ENCODE peak calls at places on chromosomes 16 and 17, in seven cellular contexts. F is mammary epithelial cell, Y is OCI-LY7, R is PC-9, G is thyroid gland, E is K562, D is ascending aorta. J is an unnamed sample.
A peak's percentile ranks its signal among the peaks of the same experiment; 100 is the strongest.

GRCh38 chr17:13671341-13671740 is 69.6 kb upstream of the HS3ST3A1 start:
- DNase-seq in R (no peak), E (no peak), D (no peak), F (no peak), G (no peak), Y (no peak), J (no peak)

GRCh38 chr17:56890906-56891674 is 22.8 kb downstream of the TRIM25 start:
- DNase-seq in Y (no peak), G (no peak), E (no peak), F (no peak), R (no peak), D (no peak), J (no peak)

GRCh38 chr16:50718761-50719400 is 23.0 kb upstream of the CYLD start:
- DNase-seq in R (no peak), D (no peak), E (no peak), G (no peak), Y (no peak), F (peak; percentile 52), J (no peak)

GRCh38 chr17:59373879-59374495 is 42.5 kb downstream of the YPEL2 start:
- DNase-seq in R (no peak), G (no peak), Y (no peak), F (peak; percentile 32), D (peak; percentile 79), E (no peak), J (no peak)

GRCh38 chr16:22336581-22336980 is 37.8 kb downstream of the CDR2 start:
- DNase-seq in G (no peak), D (no peak), E (no peak), R (no peak), F (no peak), Y (no peak), J (no peak)

GRCh38 chr17:17666111-17666714 is 15.0 kb upstream of the RAI1 start:
- DNase-seq in E (no peak), D (no peak), R (peak; percentile 78), F (peak; percentile 82), Y (peak; percentile 63), G (no peak), J (no peak)

GRCh38 chr17:31517524-31517923 is 126.0 kb downstream of the RAB11FIP4 start:
- DNase-seq in E (peak; percentile 58), R (no peak), Y (no peak), D (no peak), G (no peak), F (no peak), J (peak; percentile 74)

GRCh38 chr16:69049146-69049545 is 56.3 kb upstream of the HAS3 start:
- DNase-seq in R (no peak), G (no peak), D (no peak), Y (no peak), F (peak; percentile 21), E (no peak), J (no peak)

GRCh38 chr17:7987112-7987893 is 15.1 kb upstream of the GUCY2D start:
- DNase-seq in F (no peak), R (no peak), E (no peak), Y (no peak), D (no peak), G (no peak), J (no peak)

GRCh38 chr16:14036869-14037268 is 34.2 kb upstream of the MRTFB start:
- DNase-seq in F (no peak), D (no peak), R (no peak), Y (no peak), E (no peak), G (no peak), J (no peak)

GRCh38 chr17:11997972-11998233 is 628 bp upstream of the ZNF18 start:
- DNase-seq in R (no peak), D (no peak), Y (no peak), F (no peak), G (no peak), E (no peak), J (no peak)

GRCh38 chr16:72291531-72291981 is 119.6 kb upstream of the PMFBP1 start:
- DNase-seq in E (no peak), Y (no peak), R (peak; percentile 72), G (no peak), F (peak; percentile 92), D (no peak), J (no peak)

GRCh38 chr16:51150894-51151320 is at the start of gene SALL1:
- DNase-seq in Y (no peak), E (no peak), R (no peak), F (no peak), G (no peak), D (no peak), J (no peak)

GRCh38 chr16:80852261-80852872 is 48.0 kb upstream of the CDYL2 start:
- DNase-seq in D (no peak), E (peak; percentile 37), F (peak; percentile 2), G (no peak), R (no peak), Y (peak; percentile 31), J (peak; percentile 31)

GRCh38 chr17:30000001-30000754 is 58.7 kb downstream of the EFCAB5 start:
- DNase-seq in R (no peak), D (no peak), Y (peak; percentile 30), E (no peak), F (no peak), G (no peak), J (no peak)

GRCh38 chr17:75691371-75692290 is 24.5 kb downstream of the SAP30BP start:
- DNase-seq in F (peak; percentile 97), G (no peak), E (no peak), Y (no peak), R (no peak), D (no peak), J (no peak)

GRCh38 chr16:64077242-64077641 is 1044.6 kb downstream of the CDH11 start:
- DNase-seq in R (no peak), Y (peak; percentile 55), D (no peak), E (no peak), G (no peak), F (no peak), J (no peak)

GRCh38 chr17:77484096-77484495 is 343.3 kb downstream of the SEC14L1 start:
- DNase-seq in G (no peak), F (no peak), Y (no peak), D (no peak), R (no peak), E (no peak), J (no peak)

DNA sequence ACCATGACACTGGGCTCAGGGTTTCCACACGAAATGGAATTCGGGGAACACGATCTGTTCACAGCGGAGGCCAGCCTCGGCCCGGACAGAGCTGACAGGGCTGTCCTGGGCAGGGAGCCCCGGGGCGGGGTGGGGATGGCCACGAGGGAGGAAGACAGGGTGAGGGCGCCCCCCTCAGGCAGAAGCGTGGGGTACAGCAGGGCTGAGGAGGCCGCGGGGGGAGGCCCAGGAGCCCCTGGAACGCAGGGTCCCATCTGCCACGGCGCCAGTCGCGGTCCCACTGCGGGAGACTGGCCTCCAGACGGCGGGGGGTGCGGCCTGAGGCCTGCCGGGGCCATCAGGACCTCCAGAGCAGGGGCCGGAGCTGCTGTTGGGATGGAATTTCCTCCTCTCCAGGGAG is 75.9 kb downstream of the LMF1 start:
- DNase-seq in E (peak; percentile 36), D (no peak), G (no peak), R (no peak), F (no peak), Y (no peak), J (no peak)
- TF ChIP-seq CTCF in E (peak; percentile 42), D (no peak), G (no peak), R (peak; percentile 27), F (no peak), Y (peak; percentile 34), J (no peak)

GRCh38 chr17:1371893-1372590 is 28.0 kb downstream of the YWHAE start:
- DNase-seq in D (no peak), E (no peak), Y (no peak), R (no peak), F (no peak), G (no peak), J (no peak)

GRCh38 chr17:1367351-1367745 is 32.7 kb downstream of the YWHAE start:
- DNase-seq in R (no peak), D (no peak), E (no peak), F (peak; percentile 19), Y (no peak), G (no peak), J (no peak)

GRCh38 chr17:1365445-1366039 is 34.5 kb downstream of the YWHAE start:
- DNase-seq in E (peak; percentile 71), G (peak; percentile 57), R (peak; percentile 74), F (peak; percentile 67), Y (peak; percentile 81), D (peak; percentile 70), J (peak; percentile 34)

GRCh38 chr17:1366234-1366633 is 33.8 kb downstream of the YWHAE start:
- DNase-seq in G (no peak), Y (no peak), R (no peak), F (no peak), E (no peak), D (no peak), J (no peak)

GRCh38 chr17:1368588-1368987 is 31.4 kb downstream of the YWHAE start:
- DNase-seq in E (no peak), R (no peak), F (no peak), G (no peak), Y (no peak), D (no peak), J (no peak)
- TF ChIP-seq CTCF in E (no peak), R (no peak), F (no peak), G (no peak), Y (no peak), D (no peak), J (no peak)

GRCh38 chr17:44578947-44579346 is 21.7 kb downstream of the FZD2 start:
- DNase-seq in D (no peak), R (no peak), G (no peak), F (no peak), E (no peak), Y (no peak), J (no peak)

GRCh38 chr17:44585315-44585714 is 28.0 kb downstream of the FZD2 start:
- DNase-seq in E (no peak), D (no peak), F (no peak), R (no peak), G (no peak), Y (no peak), J (no peak)

GRCh38 chr17:44587339-44587738 is 30.1 kb downstream of the FZD2 start:
- DNase-seq in E (peak; percentile 66), R (peak; percentile 93), G (peak; percentile 53), D (peak; percentile 90), Y (no peak), F (peak; percentile 77), J (no peak)

GRCh38 chr17:44584498-44584897 is 27.2 kb downstream of the FZD2 start:
- DNase-seq in Y (no peak), F (no peak), R (no peak), D (peak; percentile 88), E (no peak), G (no peak), J (no peak)

GRCh38 chr17:44581868-44582267 is 24.6 kb downstream of the FZD2 start:
- DNase-seq in E (no peak), R (no peak), D (no peak), F (no peak), G (no peak), Y (peak; percentile 37), J (no peak)
- TF ChIP-seq CTCF in E (peak; percentile 35), R (peak; percentile 29), D (peak; percentile 34), F (peak; percentile 7), G (no peak), Y (peak; percentile 57), J (no peak)

GRCh38 chr17:79722787-79723186 is 8.0 kb upstream of the ENPP7 start:
- DNase-seq in F (no peak), D (no peak), G (no peak), E (no peak), Y (no peak), R (no peak), J (no peak)

GRCh38 chr17:79720705-79721295 is 9.9 kb upstream of the ENPP7 start:
- DNase-seq in R (no peak), D (no peak), G (no peak), F (no peak), E (no peak), Y (no peak), J (no peak)

GRCh38 chr17:79716183-79716797 is 14.5 kb upstream of the ENPP7 start:
- DNase-seq in R (no peak), Y (no peak), F (no peak), D (no peak), G (no peak), E (no peak), J (no peak)

GRCh38 chr17:79721993-79722671 is 8.6 kb upstream of the ENPP7 start:
- DNase-seq in F (no peak), E (peak; percentile 36), R (no peak), D (no peak), G (no peak), Y (peak; percentile 35), J (no peak)
- TF ChIP-seq CTCF in F (peak; percentile 5), E (peak; percentile 50), R (peak; percentile 53), D (no peak), G (no peak), Y (peak; percentile 62), J (peak; percentile 46)

J was measured in glutamatergic neuron.